ENCODE peak calls at places on chromosomes 11 and 22, in ten cellular contexts. K is H9, O is neural progenitor cell, W is upper lobe of right lung, U is progenitor cell of endocrine pancreas, Q is fibroblast of mammary gland, D is fibroblast of pulmonary artery, Z is left ventricle myocardium inferior, G is tibial artery, M is natural killer cell. H is an unnamed sample.

GRCh38 chr11:22624742-22625447 is 728 bp downstream of the FANCF start:
- DNase-seq in K (peak; percentile 85), O (peak; percentile 83), W (peak; percentile 84), U (peak; percentile 48), Q (peak; percentile 57), D (peak; percentile 56), Z (peak; percentile 56), G (peak; percentile 31), M (no peak), H (peak; percentile 74)

GRCh38 chr11:11849127-11849746 is 7.5 kb downstream of the USP47 start:
- DNase-seq in K (peak; percentile 62), O (peak; percentile 79), W (no peak), U (peak; percentile 21), Q (peak; percentile 78), D (peak; percentile 83), Z (peak; percentile 34), G (peak; percentile 46), M (peak; percentile 40), H (no peak)

GRCh38 chr22:20324139-20324516 is 4.3 kb upstream of the DGCR6L start:
- DNase-seq in K (peak; percentile 14), O (peak; percentile 0), W (no peak), U (no peak), Q (no peak), D (no peak), Z (no peak), G (no peak), M (peak; percentile 11), H (no peak)

GRCh38 chr11:6618117-6619020 is 853 bp downstream of the TPP1 start:
- DNase-seq in K (no peak), O (no peak), W (peak; percentile 65), U (no peak), Q (peak; percentile 70), D (peak; percentile 87), Z (no peak), G (peak; percentile 55), M (peak; percentile 65), H (no peak)

GRCh38 chr22:42873361-42873760 is 16.3 kb upstream of the ARFGAP3 start:
- DNase-seq in K (no peak), O (no peak), W (no peak), U (no peak), Q (no peak), D (no peak), Z (no peak), G (no peak), M (no peak), H (no peak)

GRCh38 chr22:19982991-19983578 is 33.5 kb downstream of the ARVCF start:
- DNase-seq in K (no peak), O (no peak), W (no peak), U (no peak), Q (no peak), D (no peak), Z (no peak), G (no peak), M (no peak), H (no peak)

GRCh38 chr11:7278314-7278917 is 26.7 kb downstream of the SYT9 start:
- DNase-seq in K (peak; percentile 37), O (peak; percentile 65), W (no peak), U (no peak), Q (peak; percentile 44), D (peak; percentile 57), Z (no peak), G (no peak), M (no peak), H (no peak)

GRCh38 chr22:16777284-16777924 is 47.8 kb downstream of the XKR3 start:
- DNase-seq in K (no peak), O (no peak), W (no peak), U (no peak), Q (no peak), D (no peak), Z (no peak), G (no peak), M (no peak), H (no peak)

GRCh38 chr11:61787928-61788491 is 4.4 kb downstream of the TMEM258 start:
- DNase-seq in K (peak; percentile 74), O (peak; percentile 79), W (no peak), U (peak; percentile 29), Q (peak; percentile 58), D (peak; percentile 82), Z (no peak), G (no peak), M (no peak), H (no peak)

GRCh38 chr11:108818971-108819370 is 154.1 kb downstream of the DDX10 start:
- DNase-seq in K (no peak), O (no peak), W (no peak), U (no peak), Q (no peak), D (no peak), Z (no peak), G (no peak), M (no peak), H (no peak)

GRCh38 chr11:128361451-128362020 is 225.8 kb downstream of the ETS1 start:
- DNase-seq in K (no peak), O (no peak), W (no peak), U (peak; percentile 14), Q (peak; percentile 22), D (no peak), Z (no peak), G (no peak), M (no peak), H (no peak)

GRCh38 chr11:19820100-19820499 is 107.5 kb downstream of the NAV2 start:
- DNase-seq in K (no peak), O (no peak), W (peak; percentile 67), U (no peak), Q (peak; percentile 25), D (no peak), Z (no peak), G (no peak), M (no peak), H (no peak)

GRCh38 chr11:17230867-17231851 is 23.4 kb upstream of the PIK3C2A start:
- DNase-seq in K (no peak), O (no peak), W (no peak), U (no peak), Q (no peak), D (no peak), Z (no peak), G (no peak), M (no peak), H (no peak)

DNA sequence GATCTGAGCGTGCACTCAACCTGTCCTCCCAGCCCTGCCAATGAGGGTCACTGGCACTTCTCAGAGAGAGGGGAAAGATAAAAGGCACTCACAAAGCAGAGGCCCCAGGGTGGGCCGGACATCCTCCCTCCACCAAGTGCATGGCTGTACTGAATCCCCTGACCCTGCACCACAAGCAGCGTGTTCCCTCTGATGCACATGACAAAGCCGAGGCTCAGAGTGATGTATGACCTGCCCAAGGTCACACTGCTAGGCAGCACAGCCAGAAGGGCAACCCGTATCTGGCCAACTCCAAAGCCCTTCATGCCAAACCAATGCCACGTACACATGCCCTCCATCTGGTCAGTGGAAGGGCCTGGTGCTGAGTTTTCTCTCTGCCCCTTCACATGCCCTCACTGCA is 22.1 kb downstream of the SPATA19 start:
- DNase-seq in K (no peak), O (no peak), W (no peak), U (no peak), Q (no peak), D (no peak), Z (no peak), G (no peak), M (no peak), H (no peak)
- TF ChIP-seq CTCF in K (no peak), O (no peak), W (no peak), U (no peak), Q (no peak), D (no peak), Z (no peak), G (no peak), M (no peak), H (no peak)

DNA sequence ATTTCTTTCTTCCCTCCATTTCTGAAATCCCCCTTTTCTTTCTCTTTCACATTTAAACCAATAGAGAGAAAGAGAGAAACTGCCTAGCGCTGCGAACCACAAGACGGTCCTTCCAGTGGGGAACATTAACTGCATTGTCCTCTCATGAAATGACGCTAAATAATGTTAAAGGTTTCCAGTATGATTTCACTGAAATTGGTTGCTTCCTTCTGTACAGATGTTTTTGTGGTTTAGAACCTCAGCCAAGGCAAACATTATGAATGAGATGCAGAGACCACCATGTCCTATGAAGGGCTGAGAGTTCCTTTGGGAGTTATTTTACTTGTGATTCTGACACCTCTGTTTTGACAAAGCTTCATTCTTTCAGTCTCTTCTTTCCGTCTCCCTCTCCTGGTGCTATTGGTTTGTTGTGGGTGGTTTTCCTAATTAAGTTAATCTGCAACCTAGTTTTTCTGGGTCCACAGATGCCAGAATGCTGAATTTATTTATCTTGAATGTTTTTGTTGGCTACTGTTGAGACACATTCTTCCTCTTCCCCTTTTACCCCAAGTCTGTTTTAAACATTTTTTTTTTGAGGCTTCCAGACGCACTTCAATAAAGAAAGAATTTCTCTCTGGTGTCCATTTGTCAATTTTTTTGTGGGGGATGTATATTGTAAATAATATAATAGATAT is 52.0 kb downstream of the ZBTB16 start:
- DNase-seq in K (no peak), O (no peak), W (no peak), U (no peak), Q (peak; percentile 98), D (peak; percentile 87), Z (no peak), G (no peak), M (no peak), H (no peak)
- TF ChIP-seq CTCF in K (no peak), O (no peak), W (no peak), U (no peak), Q (peak; percentile 23), D (peak; percentile 1), Z (peak; percentile 18), G (no peak), M (no peak), H (no peak)

GRCh38 chr11:63829823-63830489 is 9.0 kb upstream of the MARK2 start:
- DNase-seq in K (peak; percentile 69), O (peak; percentile 68), W (no peak), U (no peak), Q (peak; percentile 46), D (peak; percentile 51), Z (no peak), G (no peak), M (no peak), H (no peak)
- TF ChIP-seq CTCF in K (peak; percentile 63), O (peak; percentile 56), W (no peak), U (peak; percentile 45), Q (peak; percentile 18), D (peak; percentile 36), Z (peak; percentile 36), G (no peak), M (no peak), H (peak; percentile 53)

GRCh38 chr11:74683941-74684481 is 47.2 kb downstream of the CHRDL2 start:
- DNase-seq in K (no peak), O (no peak), W (peak; percentile 58), U (no peak), Q (peak; percentile 48), D (no peak), Z (no peak), G (no peak), M (no peak), H (no peak)

GRCh38 chr11:74682731-74683278 is 48.4 kb downstream of the CHRDL2 start:
- DNase-seq in K (no peak), O (no peak), W (peak; percentile 51), U (no peak), Q (no peak), D (no peak), Z (no peak), G (peak; percentile 17), M (no peak), H (no peak)

GRCh38 chr11:74684661-74685060 is 46.6 kb downstream of the CHRDL2 start:
- DNase-seq in K (no peak), O (no peak), W (peak; percentile 31), U (no peak), Q (no peak), D (no peak), Z (no peak), G (no peak), M (no peak), H (no peak)

GRCh38 chr11:74681686-74682651 is 49.3 kb downstream of the CHRDL2 start:
- DNase-seq in K (peak; percentile 14), O (no peak), W (peak; percentile 63), U (no peak), Q (no peak), D (no peak), Z (peak; percentile 62), G (peak; percentile 20), M (no peak), H (no peak)

GRCh38 chr11:74683279-74683871 is 47.9 kb downstream of the CHRDL2 start:
- DNase-seq in K (no peak), O (peak; percentile 64), W (peak; percentile 80), U (no peak), Q (no peak), D (no peak), Z (peak; percentile 36), G (peak; percentile 21), M (no peak), H (no peak)
- TF ChIP-seq CTCF in K (peak; percentile 42), O (peak; percentile 47), W (peak; percentile 55), U (peak; percentile 46), Q (peak; percentile 47), D (peak; percentile 31), Z (peak; percentile 63), G (peak; percentile 40), M (no peak), H (peak; percentile 68)

H was measured in type B pancreatic cell.